ENCODE peak calls at places on chromosomes 4 and X, in nine cellular contexts. L is upper lobe of left lung, I is tibial nerve, G is right lobe of liver, W is adrenal gland, Y is endothelial cell of umbilical vein, V is ovary, U is stomach, M is suprapubic skin. Z is an unnamed sample.

GRCh38 chr4:2304877-2305561 is 43.1 kb upstream of the MXD4 start:
- DNase-seq in M (no peak), L (no peak), I (no peak), V (no peak), U (peak), W (no peak), Y (no peak), G (no peak), Z (no peak)

GRCh38 chr4:148215202-148215601 is 227.0 kb downstream of the NR3C2 start:
- DNase-seq in L (no peak), M (no peak), W (peak), V (no peak), G (no peak), U (no peak), Y (peak), I (no peak), Z (no peak)

GRCh38 chr4:103915224-103915869 is 195.6 kb upstream of the TACR3 start:
- DNase-seq in G (no peak), W (no peak), Y (peak), V (no peak), M (no peak), L (no peak), U (no peak), I (no peak), Z (no peak)

GRCh38 chr4:89781321-89781720 is 55.6 kb downstream of the SNCA start:
- DNase-seq in V (no peak), Y (no peak), M (no peak), L (no peak), U (no peak), G (no peak), W (no peak), I (no peak), Z (no peak)

GRCh38 chrX:9352243-9352642 is 112.6 kb upstream of the TBL1X start:
- DNase-seq in M (no peak), I (no peak), L (no peak), V (no peak), G (no peak), Y (no peak), U (no peak), W (no peak), Z (no peak)

GRCh38 chr4:128517096-128517738 is 229.6 kb upstream of the PGRMC2 start:
- DNase-seq in V (no peak), M (no peak), U (no peak), W (no peak), G (no peak), L (no peak), I (no peak), Y (peak), Z (no peak)

GRCh38 chr4:42398448-42399355 is 1.4 kb downstream of the SHISA3 start:
- DNase-seq in U (no peak), V (no peak), M (no peak), I (peak), W (no peak), G (no peak), Y (peak), L (no peak), Z (no peak)

GRCh38 chrX:31166416-31166815 is 94.6 kb upstream of the FTHL17 start:
- DNase-seq in M (no peak), Y (no peak), G (no peak), V (no peak), U (no peak), W (no peak), L (no peak), I (no peak), Z (no peak)

GRCh38 chr4:2598661-2599654 is 62.5 kb downstream of the FAM193A start:
- DNase-seq in G (no peak), I (no peak), U (no peak), L (peak), M (no peak), V (no peak), W (no peak), Y (peak), Z (no peak)

GRCh38 chr4:73139245-73139644 is 69.7 kb upstream of the COX18 start:
- DNase-seq in Y (no peak), M (no peak), V (no peak), U (no peak), W (no peak), I (no peak), G (no peak), L (no peak), Z (no peak)

GRCh38 chr4:10116625-10117423 is at the start of gene WDR1:
- DNase-seq in L (peak), I (peak), Y (peak), V (peak), U (peak), W (peak), M (peak), G (peak), Z (peak)

GRCh38 chrX:150269613-150270254 is 93.4 kb upstream of the MAMLD1 start:
- DNase-seq in U (peak), G (peak), V (no peak), Y (no peak), W (peak), L (no peak), M (no peak), I (no peak), Z (no peak)

GRCh38 chr4:127145001-127145400 is 487.8 kb upstream of the INTU start:
- DNase-seq in W (no peak), U (no peak), M (no peak), I (no peak), L (peak), V (no peak), G (no peak), Y (no peak), Z (no peak)

GRCh38 chrX:95290455-95290854 is 1394.2 kb upstream of the DIAPH2 start:
- DNase-seq in I (no peak), W (no peak), M (no peak), Y (no peak), G (no peak), U (no peak), L (no peak), V (no peak), Z (no peak)

GRCh38 chr4:157521916-157522315 is 301.4 kb downstream of the GRIA2 start:
- DNase-seq in U (no peak), V (no peak), Y (no peak), I (no peak), G (no peak), L (no peak), W (no peak), M (no peak), Z (no peak)

GRCh38 chrX:136660896-136661295 is 12.9 kb downstream of the CD40LG start:
- DNase-seq in W (no peak), V (no peak), L (no peak), U (no peak), G (no peak), Y (no peak), I (no peak), M (no peak), Z (no peak)

GRCh38 chr4:40395908-40396806 is 61.0 kb downstream of the CHRNA9 start:
- DNase-seq in W (peak), U (peak), Y (no peak), M (peak), L (peak), V (peak), G (peak), I (peak), Z (peak)

GRCh38 chrX:110732274-110732673 is 63.3 kb downstream of the CHRDL1 start:
- DNase-seq in Y (no peak), G (no peak), U (no peak), V (no peak), L (no peak), W (no peak), I (no peak), M (no peak), Z (peak)

GRCh38 chr4:55175779-55176231 is 50.4 kb upstream of the KDR start:
- DNase-seq in Y (peak), G (no peak), I (no peak), V (no peak), W (no peak), U (no peak), L (no peak), M (no peak), Z (no peak)

GRCh38 chr4:147874109-147874508 is 142.2 kb downstream of the ARHGAP10 start:
- DNase-seq in I (no peak), Y (no peak), V (no peak), L (no peak), M (no peak), U (no peak), G (no peak), W (no peak), Z (no peak)

GRCh38 chr4:17058506-17058905 is 160.1 kb upstream of the LDB2 start:
- DNase-seq in I (peak), Y (no peak), W (no peak), G (no peak), M (no peak), V (peak), L (no peak), U (no peak), Z (no peak)

DNA sequence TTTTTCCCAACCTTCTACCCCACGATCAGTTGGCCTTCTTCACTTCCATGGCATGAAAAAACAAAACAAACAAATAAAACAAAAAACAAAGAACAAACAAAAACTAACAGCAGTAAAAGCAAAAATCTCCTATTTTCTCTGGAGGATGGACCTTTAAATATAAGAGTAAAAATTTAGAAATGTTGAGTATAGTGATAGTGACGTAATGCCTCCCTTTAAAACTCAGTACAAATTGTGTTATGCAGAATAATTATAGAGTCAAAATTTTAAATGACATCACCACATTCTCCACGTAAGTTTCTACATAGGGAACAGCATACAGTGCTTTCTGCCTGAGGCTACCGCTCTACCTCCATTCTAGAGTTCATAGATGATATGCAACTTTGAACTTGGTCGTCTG is 2156.4 kb downstream of the PCDH7 start:
- DNase-seq in U (no peak), M (no peak), G (no peak), V (no peak), I (no peak), L (no peak), W (no peak), Y (no peak), Z (no peak)
- H3K4me3 ChIP-seq in U (no peak), M (no peak), G (no peak), V (no peak), I (no peak), L (no peak), W (no peak), Y (no peak), Z (no peak)

GRCh38 chr4:75939890-75940691 is 722 bp downstream of the NAAA start:
- DNase-seq in W (peak), V (peak), L (peak), Y (peak), M (peak), G (peak), I (peak), U (peak), Z (peak)
- TF ChIP-seq POLR2A in W (no peak), V (no peak), L (no peak), Y (peak), M (no peak), G (no peak), I (no peak), U (no peak), Z (no peak)

GRCh38 chr4:163331629-163332360 is 601 bp downstream of the NPY1R start:
- DNase-seq in L (no peak), W (peak), G (no peak), I (no peak), U (no peak), V (no peak), Y (peak), M (no peak), Z (peak)
- H3K27ac ChIP-seq in L (no peak), W (peak), G (peak), I (no peak), U (no peak), V (no peak), Y (no peak), M (no peak), Z (no peak)

DNA sequence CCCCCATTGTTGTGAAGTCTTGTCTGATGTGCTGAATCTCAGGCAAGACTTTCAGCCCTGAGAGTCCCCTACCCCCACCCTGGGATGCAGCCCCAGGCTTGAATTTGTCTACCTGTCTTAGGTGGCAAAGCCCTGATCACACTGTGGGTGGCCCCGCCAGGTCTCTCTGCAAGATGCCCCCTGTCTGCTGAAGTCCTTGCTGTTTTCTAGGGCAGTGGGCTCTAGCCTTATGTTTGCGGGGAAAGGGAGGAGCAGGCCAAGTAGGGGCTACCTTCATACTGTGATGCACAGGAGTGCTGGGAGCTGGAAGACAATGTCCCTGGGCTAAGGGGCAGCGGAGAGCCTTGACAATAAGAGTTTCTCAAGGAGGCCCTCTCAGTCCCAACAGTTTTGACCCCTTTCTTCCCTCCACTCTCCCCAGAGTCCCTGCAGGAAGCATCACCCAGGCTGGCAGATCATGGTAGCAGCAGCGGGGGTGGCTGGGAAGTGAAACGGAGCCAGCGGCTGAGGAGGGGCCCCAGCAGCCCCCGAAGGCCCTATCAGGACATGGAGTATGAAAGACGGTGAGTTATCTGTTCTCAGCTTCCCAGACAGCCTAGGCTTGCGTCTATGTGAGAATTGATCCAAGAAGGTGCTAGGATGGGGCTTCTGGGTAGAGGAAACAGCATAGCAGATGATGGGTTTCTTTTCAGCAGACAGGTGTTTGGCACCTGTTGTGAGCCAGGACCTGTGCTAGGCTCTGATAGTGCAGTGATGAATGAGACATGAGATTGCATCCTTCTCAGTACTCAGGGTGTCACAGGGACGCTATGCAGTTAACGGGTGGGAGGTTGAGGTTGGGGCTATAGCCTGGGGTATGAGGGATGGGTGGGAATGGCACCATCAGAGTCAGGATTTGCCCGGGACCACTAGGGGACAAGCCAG is 2.2 kb downstream of the RBM10 start:
- DNase-seq in L (no peak), G (no peak), U (no peak), Y (no peak), M (no peak), W (no peak), V (no peak), I (no peak), Z (no peak)
- H3K4me3 ChIP-seq in L (peak), G (no peak), U (peak), Y (peak), M (peak), W (no peak), V (no peak), I (no peak), Z (no peak)

DNA sequence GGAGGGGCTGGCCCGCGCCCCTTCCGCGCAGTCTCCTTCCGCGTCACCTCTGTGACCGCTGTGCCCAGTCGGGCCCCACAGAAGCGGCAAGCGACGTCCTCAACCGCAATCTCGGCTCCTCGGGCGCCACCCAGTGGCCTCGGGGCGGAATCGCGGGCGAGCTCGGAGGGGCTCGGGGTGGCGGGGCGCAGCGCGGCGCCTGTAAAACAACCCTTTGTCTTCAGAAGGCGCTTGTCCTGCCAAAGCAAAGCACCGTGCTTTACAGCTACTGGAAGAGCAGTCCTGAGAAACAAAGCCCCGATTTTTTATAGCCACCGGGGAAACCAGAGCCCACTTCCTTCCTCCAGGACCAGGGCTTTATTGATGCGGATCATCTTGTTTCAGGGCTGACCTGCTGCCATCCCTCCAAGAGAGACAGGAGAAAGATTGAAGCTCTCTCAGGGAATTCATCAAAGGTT is 37.3 kb upstream of the CDKN2AIP start:
- DNase-seq in U (peak), V (peak), Y (peak), W (peak), L (peak), M (peak), G (peak), I (peak), Z (peak)
- TF ChIP-seq POLR2A in U (no peak), V (no peak), Y (no peak), W (no peak), L (no peak), M (no peak), G (no peak), I (no peak), Z (no peak)

GRCh38 chr4:166169111-166169510 is 296.1 kb downstream of the TLL1 start:
- DNase-seq in G (no peak), I (no peak), Y (no peak), V (no peak), W (no peak), L (no peak), U (no peak), M (no peak), Z (no peak)

GRCh38 chr4:166162327-166162726 is 289.3 kb downstream of the TLL1 start:
- DNase-seq in U (no peak), W (no peak), G (no peak), Y (no peak), I (no peak), L (no peak), V (no peak), M (no peak), Z (no peak)

GRCh38 chr4:166165829-166166420 is 292.9 kb downstream of the TLL1 start:
- DNase-seq in W (peak), L (no peak), U (no peak), G (no peak), Y (peak), M (no peak), I (peak), V (no peak), Z (no peak)
- H3K27ac ChIP-seq in W (no peak), L (no peak), U (no peak), G (no peak), Y (no peak), M (no peak), I (no peak), V (no peak), Z (no peak)

GRCh38 chr4:112910109-112910736 is 139.2 kb upstream of the ANK2 start:
- DNase-seq in W (peak), U (no peak), I (peak), Y (no peak), V (peak), L (no peak), G (no peak), M (no peak), Z (no peak)
- H3K4me3 ChIP-seq in W (no peak), U (peak), I (peak), Y (no peak), V (peak), L (peak), G (peak), M (peak), Z (peak)